ENCODE peak calls at places on chromosomes 11 and 22, in six cellular contexts. E is upper lobe of right lung, W is endothelial cell, K is body of pancreas, J is WERI-Rb-1, C is RWPE1. A is an unnamed sample.

GRCh38 chr22:22398530-22399327 is 109.8 kb downstream of the ZNF280B start:
- DNase-seq in E (no peak), W (no peak), K (no peak), J (no peak), C (no peak), A (no peak)

GRCh38 chr22:22713416-22713815 is 69.0 kb downstream of the GGTLC2 start:
- DNase-seq in E (no peak), W (no peak), K (no peak), J (no peak), C (no peak), A (no peak)

GRCh38 chr22:49838771-49839717 is 11.4 kb upstream of the BRD1 start:
- DNase-seq in E (no peak), W (no peak), K (no peak), J (no peak), C (no peak), A (peak; percentile 49)

GRCh38 chr11:128483211-128483788 is 104.1 kb downstream of the ETS1 start:
- DNase-seq in E (no peak), W (no peak), K (no peak), J (no peak), C (no peak), A (no peak)

GRCh38 chr11:118996926-118997626 is 862 bp upstream of the CENATAC start:
- DNase-seq in E (no peak), W (peak; percentile 17), K (no peak), J (no peak), C (no peak), A (no peak)

GRCh38 chr11:65786786-65787636 is at the start of gene OVOL1:
- DNase-seq in E (peak; percentile 91), W (no peak), K (peak; percentile 91), J (no peak), C (peak; percentile 91), A (peak; percentile 31)

GRCh38 chr11:7495997-7496545 is 10.8 kb downstream of the OLFML1 start:
- DNase-seq in E (no peak), W (no peak), K (no peak), J (no peak), C (no peak), A (peak; percentile 49)

GRCh38 chr11:117299351-117300300 is 8.5 kb downstream of the BACE1-AS start:
- DNase-seq in E (no peak), W (no peak), K (peak; percentile 73), J (peak; percentile 87), C (no peak), A (no peak)

GRCh38 chr22:37310075-37310606 is 27.8 kb downstream of the CYTH4 start:
- DNase-seq in E (no peak), W (no peak), K (no peak), J (no peak), C (no peak), A (no peak)

GRCh38 chr11:47185305-47186075 is 744 bp downstream of the PACSIN3 start:
- DNase-seq in E (peak; percentile 88), W (peak; percentile 30), K (peak; percentile 79), J (peak; percentile 66), C (peak; percentile 78), A (no peak)

GRCh38 chr11:45336136-45336535 is 50.0 kb upstream of the SYT13 start:
- DNase-seq in E (no peak), W (no peak), K (no peak), J (no peak), C (no peak), A (no peak)

GRCh38 chr11:30753994-30754393 is 167.8 kb upstream of the MPPED2 start:
- DNase-seq in E (no peak), W (no peak), K (no peak), J (no peak), C (no peak), A (no peak)

GRCh38 chr11:1834791-1835670 is at the start of gene SYT8:
- DNase-seq in E (no peak), W (no peak), K (peak; percentile 68), J (no peak), C (no peak), A (no peak)

GRCh38 chr11:131412061-131412460 is 41.6 kb downstream of the NTM start:
- DNase-seq in E (no peak), W (no peak), K (no peak), J (no peak), C (no peak), A (no peak)

GRCh38 chr22:37428649-37429586 is 1.6 kb upstream of the ELFN2 start:
- DNase-seq in E (no peak), W (peak; percentile 77), K (no peak), J (peak; percentile 76), C (no peak), A (peak; percentile 42)

GRCh38 chr11:65869643-65870306 is 2.8 kb downstream of the EFEMP2 start:
- DNase-seq in E (no peak), W (no peak), K (peak; percentile 12), J (no peak), C (no peak), A (no peak)

GRCh38 chr22:39175127-39176066 is 22.9 kb upstream of the CBX7 start:
- DNase-seq in E (no peak), W (peak; percentile 21), K (no peak), J (no peak), C (no peak), A (no peak)

GRCh38 chr22:40673017-40673416 is 6.3 kb upstream of the MCHR1 start:
- DNase-seq in E (no peak), W (peak; percentile 16), K (no peak), J (no peak), C (no peak), A (no peak)

GRCh38 chr11:72483412-72484186 is 49.3 kb upstream of the CLPB start:
- DNase-seq in E (no peak), W (peak; percentile 6), K (no peak), J (no peak), C (peak; percentile 26), A (no peak)

GRCh38 chr11:4181780-4182721 is 87.5 kb downstream of the RRM1 start:
- DNase-seq in E (peak; percentile 77), W (peak; percentile 73), K (peak; percentile 83), J (peak; percentile 68), C (peak; percentile 50), A (no peak)

GRCh38 chr11:58829736-58830135 is 14.8 kb downstream of the GLYATL2 start:
- DNase-seq in E (no peak), W (no peak), K (no peak), J (no peak), C (peak; percentile 58), A (no peak)

GRCh38 chr11:64933935-64934693 is 1.6 kb downstream of the GPHA2 start:
- DNase-seq in E (peak; percentile 41), W (no peak), K (no peak), J (no peak), C (no peak), A (no peak)

GRCh38 chr11:75152651-75153553 is 2.0 kb downstream of the SLCO2B1 start:
- DNase-seq in E (no peak), W (no peak), K (no peak), J (no peak), C (no peak), A (no peak)

GRCh38 chr22:28768701-28769393 is 3.6 kb upstream of the CCDC117 start:
- DNase-seq in E (no peak), W (no peak), K (no peak), J (no peak), C (no peak), A (no peak)

GRCh38 chr11:101582242-101583052 is 1.4 kb downstream of the TRPC6 start:
- DNase-seq in E (no peak), W (no peak), K (no peak), J (peak; percentile 9), C (peak; percentile 6), A (no peak)

DNA sequence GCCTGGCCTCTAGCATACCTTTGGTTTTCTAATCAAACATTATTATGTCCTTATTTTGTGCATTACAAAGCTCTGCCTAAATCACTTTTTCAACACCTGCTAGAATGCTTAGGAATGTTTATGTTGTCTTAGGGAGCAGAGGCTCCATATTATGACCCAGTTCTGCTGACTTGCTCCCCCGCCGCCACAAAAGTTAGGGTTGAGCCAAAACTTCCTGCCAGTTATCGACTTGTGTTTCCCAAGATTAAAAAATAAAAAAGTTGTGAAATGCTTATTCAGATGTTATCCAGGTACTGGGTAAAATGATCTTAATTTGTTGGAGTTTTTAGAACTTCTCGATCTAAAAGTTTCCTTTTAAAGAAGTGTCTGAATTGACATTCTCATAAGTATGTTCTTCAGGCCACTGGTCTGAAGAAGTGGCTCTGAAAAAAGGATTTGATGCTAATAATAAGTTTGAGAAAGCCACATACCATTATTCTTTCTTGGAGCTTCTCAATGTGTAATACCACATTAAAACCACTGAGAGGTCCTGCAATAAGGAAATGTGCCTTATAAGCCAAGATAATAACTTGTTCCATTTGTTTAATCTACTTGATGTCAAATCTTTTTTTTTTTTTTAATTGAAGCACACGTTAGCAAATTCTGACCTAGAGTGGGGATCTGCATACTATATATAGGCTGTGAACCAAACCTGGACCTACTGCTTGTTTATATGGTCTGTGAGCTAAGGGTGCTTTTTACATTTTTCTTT is 2.2 kb downstream of the RNF185 start:
- DNase-seq in E (peak; percentile 13), W (no peak), K (peak; percentile 36), J (no peak), C (no peak), A (no peak)
- TF ChIP-seq CTCF in E (peak; percentile 23), W (no peak), K (peak; percentile 28), J (no peak), C (no peak), A (no peak)

DNA sequence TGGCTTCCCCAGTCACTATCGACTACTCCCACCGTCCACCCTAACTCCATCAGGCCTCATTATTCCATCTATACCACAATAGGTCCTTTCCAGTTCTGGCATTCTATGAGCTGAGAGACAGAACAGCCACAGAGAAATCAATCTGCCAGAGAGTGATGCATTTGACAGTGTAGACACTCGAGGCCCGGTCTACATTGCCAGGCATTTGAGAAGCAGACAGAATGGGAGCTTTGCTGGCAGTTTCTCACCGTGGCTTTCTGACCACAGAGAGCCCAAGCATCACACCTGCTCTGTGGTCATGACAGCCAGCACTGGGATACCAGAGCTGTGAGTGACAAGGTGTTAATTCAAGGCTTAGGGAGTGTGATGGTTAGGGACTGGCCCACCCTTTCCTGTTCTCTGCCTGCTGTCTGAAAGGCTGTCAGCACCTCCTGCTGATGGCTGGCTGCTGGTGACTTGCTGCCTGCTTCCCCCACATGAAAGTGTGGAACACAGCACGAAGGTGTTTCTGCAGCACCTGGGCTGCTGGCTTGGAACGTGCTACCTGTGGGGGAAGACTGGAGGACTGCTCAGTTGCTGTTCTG is 137.8 kb downstream of the KIRREL3 start:
- DNase-seq in E (no peak), W (no peak), K (no peak), J (peak; percentile 75), C (no peak), A (no peak)
- TF ChIP-seq CTCF in E (no peak), W (no peak), K (no peak), J (peak; percentile 92), C (no peak), A (no peak)

DNA sequence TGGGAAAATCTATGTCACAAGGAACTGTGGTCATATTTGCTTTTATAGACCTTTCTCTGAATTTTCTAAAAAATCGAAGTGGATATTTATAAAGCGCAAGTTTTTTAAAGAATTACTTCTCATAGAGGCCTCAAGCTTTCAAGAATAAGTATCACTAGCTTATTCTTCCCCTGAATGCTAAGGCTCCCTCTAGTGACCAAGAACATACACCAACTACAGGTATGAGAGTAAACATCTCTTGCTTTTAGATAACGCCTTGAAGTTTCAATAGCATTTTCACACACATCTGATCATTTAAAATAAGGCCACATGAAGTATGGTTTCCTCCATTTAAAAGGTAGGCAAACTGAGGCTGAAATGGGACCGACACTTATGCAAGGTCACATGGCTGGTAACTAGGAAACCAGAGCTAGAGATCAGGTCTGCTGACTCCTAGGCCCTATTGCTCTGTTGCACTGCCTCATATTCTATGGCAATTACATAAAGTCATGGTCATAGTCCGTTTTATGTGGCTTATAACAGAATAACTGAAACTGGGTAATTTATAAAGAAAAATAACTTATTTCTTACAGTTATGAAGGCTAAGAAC is 66.5 kb downstream of the CCDC34 start:
- DNase-seq in E (no peak), W (no peak), K (peak; percentile 20), J (no peak), C (peak; percentile 52), A (no peak)
- TF ChIP-seq CTCF in E (peak; percentile 65), W (peak; percentile 30), K (peak; percentile 48), J (peak; percentile 35), C (peak; percentile 75), A (no peak)

GRCh38 chr11:13298765-13299164 is 21.2 kb downstream of the BMAL1 start:
- DNase-seq in E (no peak), W (no peak), K (no peak), J (no peak), C (no peak), A (no peak)
- TF ChIP-seq CTCF in E (no peak), W (no peak), K (no peak), J (no peak), C (no peak), A (no peak)

A was measured in activated B cell treated with CpG ODN at 0.5 μM for 24 hours.